ENCODE peak calls at places on chromosomes 12 and 14, in eight cellular contexts. T is fibroblast of mammary gland; K is PC-3; P is fibroblast of the conjunctiva; O is left cardiac atrium; E is upper lobe of right lung; N is activated naive CD4-positive, alpha-beta T cell treated with anti-CD3 and anti-CD28 coated beads, Interleukin-2, amount 10 ng/mL, durations not matched to agents 7 days and 5 days; W is AG08395. S is an unnamed sample.

GRCh38 chr12:108616941-108617858 is 16.5 kb downstream of the SELPLG start:
- DNase-seq in T (peak), K (no peak), P (no peak), O (peak), E (peak), N (peak), W (no peak), S (peak)

GRCh38 chr12:89918172-89918880 is 209.7 kb upstream of the ATP2B1 start:
- DNase-seq in T (no peak), K (peak), P (no peak), O (no peak), E (no peak), N (no peak), W (no peak), S (no peak)

GRCh38 chr14:92475451-92476187 is 38.0 kb upstream of the RIN3 start:
- DNase-seq in T (peak), K (no peak), P (peak), O (peak), E (peak), N (no peak), W (no peak), S (no peak)

GRCh38 chr12:49702009-49702408 is 5.2 kb downstream of the FMNL3 start:
- DNase-seq in T (no peak), K (no peak), P (no peak), O (no peak), E (no peak), N (no peak), W (no peak), S (no peak)

GRCh38 chr12:46483572-46484395 is 111.2 kb upstream of the SLC38A2 start:
- DNase-seq in T (peak), K (peak), P (no peak), O (no peak), E (no peak), N (no peak), W (peak), S (peak)

GRCh38 chr12:92665496-92665895 is 37.3 kb upstream of the PLEKHG7 start:
- DNase-seq in T (no peak), K (no peak), P (no peak), O (no peak), E (no peak), N (no peak), W (no peak), S (no peak)

GRCh38 chr12:110861729-110862128 is 14.9 kb downstream of the CCDC63 start:
- DNase-seq in T (no peak), K (no peak), P (no peak), O (no peak), E (no peak), N (no peak), W (no peak), S (no peak)

GRCh38 chr14:104361921-104362681 is 217.5 kb upstream of the C14orf180 start:
- DNase-seq in T (no peak), K (no peak), P (no peak), O (no peak), E (peak), N (peak), W (no peak), S (no peak)

GRCh38 chr14:69287096-69287991 is 27.4 kb downstream of the GALNT16 start:
- DNase-seq in T (peak), K (peak), P (no peak), O (no peak), E (no peak), N (peak), W (peak), S (peak)

GRCh38 chr14:32607399-32607798 is 278.3 kb downstream of the AKAP6 start:
- DNase-seq in T (peak), K (no peak), P (no peak), O (no peak), E (no peak), N (no peak), W (peak), S (no peak)

GRCh38 chr14:95530461-95531170 is 4.2 kb upstream of the GLRX5 start:
- DNase-seq in T (no peak), K (peak), P (no peak), O (no peak), E (no peak), N (no peak), W (no peak), S (peak)

GRCh38 chr14:101184562-101184961 is 281.0 kb upstream of the RTL1 start:
- DNase-seq in T (no peak), K (no peak), P (no peak), O (no peak), E (no peak), N (no peak), W (no peak), S (no peak)

GRCh38 chr14:96038558-96038919 is 623 bp upstream of the C14orf132 start:
- DNase-seq in T (peak), K (no peak), P (no peak), O (no peak), E (no peak), N (no peak), W (no peak), S (no peak)

GRCh38 chr14:34436118-34436905 is 25.7 kb downstream of the SPTSSA start:
- DNase-seq in T (peak), K (peak), P (no peak), O (no peak), E (no peak), N (no peak), W (peak), S (peak)

GRCh38 chr14:75993567-75994041 is 8.0 kb downstream of the IFT43 start:
- DNase-seq in T (no peak), K (no peak), P (no peak), O (no peak), E (no peak), N (no peak), W (no peak), S (no peak)

GRCh38 chr14:80304125-80304766 is 92.9 kb upstream of the DIO2 start:
- DNase-seq in T (peak), K (no peak), P (no peak), O (no peak), E (no peak), N (no peak), W (peak), S (peak)

GRCh38 chr12:30719060-30719459 is 23.4 kb upstream of the IPO8 start:
- DNase-seq in T (peak), K (peak), P (peak), O (no peak), E (no peak), N (no peak), W (peak), S (peak)

GRCh38 chr14:77890873-77891272 is 91.0 kb downstream of the ADCK1 start:
- DNase-seq in T (no peak), K (no peak), P (no peak), O (no peak), E (no peak), N (no peak), W (no peak), S (no peak)

GRCh38 chr14:95535226-95536021 is 574 bp downstream of the GLRX5 start:
- DNase-seq in T (no peak), K (no peak), P (no peak), O (no peak), E (peak), N (no peak), W (no peak), S (no peak)

GRCh38 chr12:88781909-88782308 is 201.6 kb upstream of the KITLG start:
- DNase-seq in T (peak), K (no peak), P (no peak), O (no peak), E (no peak), N (no peak), W (peak), S (peak)

GRCh38 chr12:122850695-122851350 is 15.6 kb downstream of the HIP1R start:
- DNase-seq in T (peak), K (peak), P (no peak), O (no peak), E (no peak), N (no peak), W (no peak), S (peak)

GRCh38 chr12:91854725-91855124 is 290.9 kb downstream of the BTG1 start:
- DNase-seq in T (peak), K (peak), P (peak), O (no peak), E (no peak), N (no peak), W (no peak), S (peak)

GRCh38 chr12:94677778-94678177 is 27.4 kb upstream of the TMCC3 start:
- DNase-seq in T (no peak), K (peak), P (no peak), O (no peak), E (no peak), N (no peak), W (no peak), S (no peak)

GRCh38 chr12:28742791-28743190 is 406.3 kb upstream of the FAR2 start:
- DNase-seq in T (peak), K (peak), P (no peak), O (no peak), E (no peak), N (no peak), W (peak), S (peak)

GRCh38 chr14:36498938-36499337 is 21.1 kb downstream of the NKX2-1 start:
- DNase-seq in T (no peak), K (no peak), P (no peak), O (no peak), E (no peak), N (no peak), W (no peak), S (no peak)

GRCh38 chr12:50401383-50402155 is 884 bp downstream of the LARP4 start:
- DNase-seq in T (peak), K (peak), P (peak), O (no peak), E (no peak), N (no peak), W (peak), S (peak)

GRCh38 chr12:124512667-124513296 is 54.6 kb downstream of the NCOR2 start:
- DNase-seq in T (peak), K (peak), P (peak), O (peak), E (peak), N (no peak), W (peak), S (peak)

GRCh38 chr12:19431407-19432308 is 7.6 kb upstream of the AEBP2 start:
- DNase-seq in T (peak), K (peak), P (peak), O (no peak), E (no peak), N (peak), W (peak), S (peak)

GRCh38 chr12:105280966-105281693 is 45.2 kb upstream of the APPL2 start:
- DNase-seq in T (no peak), K (peak), P (no peak), O (no peak), E (no peak), N (no peak), W (no peak), S (peak)

GRCh38 chr12:76441016-76441415 is 92.8 kb upstream of the BBS10 start:
- DNase-seq in T (no peak), K (no peak), P (no peak), O (no peak), E (no peak), N (no peak), W (no peak), S (no peak)

GRCh38 chr14:61480704-61481285 is 159.4 kb downstream of the PRKCH start:
- DNase-seq in T (no peak), K (no peak), P (no peak), O (no peak), E (no peak), N (no peak), W (no peak), S (no peak)

GRCh38 chr12:132447731-132448452 is 42.1 kb upstream of the FBRSL1 start:
- DNase-seq in T (no peak), K (no peak), P (no peak), O (no peak), E (no peak), N (peak), W (no peak), S (no peak)

GRCh38 chr14:56811596-56812363 is 1.5 kb upstream of the OTX2 start:
- DNase-seq in T (no peak), K (no peak), P (no peak), O (no peak), E (no peak), N (no peak), W (no peak), S (no peak)

GRCh38 chr14:59356298-59356697 is 108.9 kb downstream of the GPR135 start:
- DNase-seq in T (no peak), K (peak), P (no peak), O (no peak), E (no peak), N (no peak), W (no peak), S (no peak)

S was measured in ELR.